ENCODE peak calls at places on chromosomes 6 and 20, in seven cellular contexts. T is heart left ventricle, X is bronchial epithelial cell, B is aorta, A is mesenchymal stem cell, O is heart right ventricle, I is stomach. F is an unnamed sample.

GRCh38 chr6:27679968-27680694 is 207.2 kb upstream of the ZNF184 start:
- DNase-seq in T (no peak), X (no peak), B (no peak), A (no peak), O (no peak), I (no peak), F (no peak)

GRCh38 chr6:73471686-73472290 is 10.3 kb downstream of the MTO1 start:
- DNase-seq in T (no peak), X (no peak), B (no peak), A (no peak), O (no peak), I (no peak), F (no peak)

GRCh38 chr6:35049885-35050284 is 91.3 kb downstream of the TCP11 start:
- DNase-seq in T (peak; percentile 69), X (no peak), B (peak; percentile 85), A (peak; percentile 90), O (peak; percentile 72), I (no peak), F (no peak)

GRCh38 chr20:61437280-61438206 is 185.5 kb downstream of the CDH4 start:
- DNase-seq in T (no peak), X (peak; percentile 41), B (no peak), A (peak; percentile 36), O (no peak), I (no peak), F (no peak)

GRCh38 chr6:150142304-150142656 is 564 bp upstream of the PPP1R14C start:
- DNase-seq in T (peak; percentile 25), X (peak; percentile 94), B (no peak), A (peak; percentile 5), O (no peak), I (no peak), F (peak; percentile 52)

GRCh38 chr20:3483784-3484183 is 13.0 kb downstream of the ATRN start:
- DNase-seq in T (no peak), X (no peak), B (no peak), A (no peak), O (no peak), I (no peak), F (no peak)

GRCh38 chr6:42279966-42280629 is 62.4 kb upstream of the MRPS10 start:
- DNase-seq in T (peak; percentile 59), X (peak; percentile 31), B (peak; percentile 63), A (no peak), O (peak; percentile 73), I (peak; percentile 33), F (no peak)

GRCh38 chr20:1375515-1375914 is 17.3 kb downstream of the FKBP1A start:
- DNase-seq in T (no peak), X (peak; percentile 23), B (no peak), A (peak; percentile 85), O (no peak), I (no peak), F (no peak)

GRCh38 chr20:3245156-3245555 is 6.2 kb upstream of the SLC4A11 start:
- DNase-seq in T (no peak), X (no peak), B (no peak), A (no peak), O (no peak), I (no peak), F (no peak)

GRCh38 chr6:148272084-148272483 is 70.6 kb upstream of the SASH1 start:
- DNase-seq in T (no peak), X (peak; percentile 32), B (no peak), A (peak; percentile 92), O (no peak), I (no peak), F (no peak)

GRCh38 chr6:160685762-160686450 is 16.1 kb upstream of the PLG start:
- DNase-seq in T (no peak), X (no peak), B (no peak), A (no peak), O (no peak), I (no peak), F (no peak)

GRCh38 chr6:43764767-43765166 is 5.2 kb upstream of the VEGFA start:
- DNase-seq in T (no peak), X (no peak), B (peak; percentile 36), A (no peak), O (no peak), I (no peak), F (no peak)

GRCh38 chr20:24891546-24892393 is 57.3 kb upstream of the CST7 start:
- DNase-seq in T (no peak), X (no peak), B (no peak), A (no peak), O (no peak), I (no peak), F (peak; percentile 22)

GRCh38 chr6:88532241-88532860 is 366.2 kb upstream of the CNR1 start:
- DNase-seq in T (no peak), X (no peak), B (no peak), A (no peak), O (no peak), I (no peak), F (no peak)

GRCh38 chr6:89242574-89243330 is 25.6 kb upstream of the GABRR1 start:
- DNase-seq in T (no peak), X (peak; percentile 52), B (no peak), A (peak; percentile 64), O (peak; percentile 11), I (no peak), F (no peak)

GRCh38 chr6:10962673-10963072 is 75.8 kb downstream of the SYCP2L start:
- DNase-seq in T (no peak), X (peak; percentile 73), B (no peak), A (peak; percentile 85), O (no peak), I (no peak), F (no peak)

GRCh38 chr20:38935967-38936407 is 9.8 kb downstream of the FAM83D start:
- DNase-seq in T (no peak), X (peak; percentile 78), B (no peak), A (peak; percentile 9), O (no peak), I (no peak), F (no peak)

GRCh38 chr20:13995086-13995665 is at the start of gene MACROD2:
- DNase-seq in T (peak; percentile 81), X (peak; percentile 85), B (peak; percentile 92), A (peak; percentile 76), O (peak; percentile 76), I (peak; percentile 98), F (peak; percentile 94)

GRCh38 chr6:16503919-16504554 is 257.2 kb downstream of the ATXN1 start:
- DNase-seq in T (no peak), X (no peak), B (no peak), A (no peak), O (no peak), I (no peak), F (no peak)

GRCh38 chr6:583639-584038 is 73.3 kb downstream of the HUS1B start:
- DNase-seq in T (no peak), X (no peak), B (no peak), A (no peak), O (no peak), I (no peak), F (no peak)

DNA sequence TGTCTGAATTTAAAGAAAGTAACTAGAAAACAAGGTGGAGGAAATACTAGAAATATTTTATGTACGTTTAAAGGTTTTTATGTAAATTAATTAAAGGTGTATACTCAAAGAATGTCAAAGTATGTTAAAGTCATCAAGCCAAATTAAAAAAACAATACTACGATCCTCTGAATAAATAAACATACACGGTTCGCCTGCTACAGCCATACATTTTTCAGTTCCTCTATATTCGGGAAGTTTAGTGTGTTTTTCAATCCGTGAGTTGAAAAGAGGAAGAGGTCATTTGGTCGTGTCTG is 626 bp downstream of the STX7 start:
- DNase-seq in T (no peak), X (no peak), B (no peak), A (no peak), O (no peak), I (no peak), F (no peak)
- H3K36me3 ChIP-seq in T (no peaks in the 10 kb centered on the region), X (peaks cover 2% of the 10 kb centered on the region), B (no peaks in the 10 kb centered on the region), A (peaks cover 9% of the 10 kb centered on the region), O (no peaks in the 10 kb centered on the region), I (peaks cover 4% of the 10 kb centered on the region), F (peaks cover 2% of the 10 kb centered on the region)

DNA sequence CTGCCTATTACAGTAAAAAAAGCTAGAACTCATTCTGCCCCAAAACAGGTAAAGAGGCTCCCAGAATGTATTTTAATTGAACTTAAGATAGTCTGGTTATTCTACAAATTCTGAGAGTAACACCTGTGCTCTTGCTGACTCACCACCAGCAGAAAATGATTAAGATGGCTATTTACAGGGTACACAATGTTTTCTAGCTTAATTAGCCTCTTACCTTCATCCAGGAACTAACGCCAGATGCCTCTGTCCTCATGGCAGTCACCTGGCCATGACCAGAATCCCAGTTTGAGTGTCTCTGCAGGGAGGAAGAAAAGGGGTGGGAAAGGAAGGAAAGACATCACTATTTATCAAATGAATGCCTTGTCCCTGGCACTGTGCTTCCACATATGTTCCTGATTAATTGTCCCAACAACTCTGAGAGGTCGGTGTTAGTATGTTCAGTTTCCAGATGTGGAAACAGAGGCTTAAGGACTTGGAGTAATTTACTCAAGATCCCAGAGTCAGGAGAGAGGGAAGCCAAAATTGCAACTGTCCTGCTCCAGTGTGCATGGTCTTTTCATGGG is 31.2 kb upstream of the PPP1R3G start:
- DNase-seq in T (no peak), X (no peak), B (no peak), A (no peak), O (no peak), I (no peak), F (no peak)
- H3K36me3 ChIP-seq in T (no peaks in the 10 kb centered on the region), X (no peaks in the 10 kb centered on the region), B (no peaks in the 10 kb centered on the region), A (no peaks in the 10 kb centered on the region), O (no peaks in the 10 kb centered on the region), I (no peaks in the 10 kb centered on the region), F (no peaks in the 10 kb centered on the region)

GRCh38 chr20:58832442-58832841 is 18.3 kb downstream of the GNAS-AS1 start:
- DNase-seq in T (no peak), X (no peak), B (no peak), A (peak; percentile 57), O (no peak), I (no peak), F (no peak)

GRCh38 chr20:58835231-58835630 is 15.5 kb downstream of the GNAS-AS1 start:
- DNase-seq in T (no peak), X (no peak), B (no peak), A (no peak), O (no peak), I (no peak), F (no peak)

GRCh38 chr20:58838174-58838573 is 12.5 kb downstream of the GNAS-AS1 start:
- DNase-seq in T (no peak), X (no peak), B (no peak), A (no peak), O (no peak), I (no peak), F (no peak)

GRCh38 chr20:58837717-58838116 is 13.0 kb downstream of the GNAS-AS1 start:
- DNase-seq in T (no peak), X (no peak), B (no peak), A (no peak), O (no peak), I (no peak), F (no peak)

DNA sequence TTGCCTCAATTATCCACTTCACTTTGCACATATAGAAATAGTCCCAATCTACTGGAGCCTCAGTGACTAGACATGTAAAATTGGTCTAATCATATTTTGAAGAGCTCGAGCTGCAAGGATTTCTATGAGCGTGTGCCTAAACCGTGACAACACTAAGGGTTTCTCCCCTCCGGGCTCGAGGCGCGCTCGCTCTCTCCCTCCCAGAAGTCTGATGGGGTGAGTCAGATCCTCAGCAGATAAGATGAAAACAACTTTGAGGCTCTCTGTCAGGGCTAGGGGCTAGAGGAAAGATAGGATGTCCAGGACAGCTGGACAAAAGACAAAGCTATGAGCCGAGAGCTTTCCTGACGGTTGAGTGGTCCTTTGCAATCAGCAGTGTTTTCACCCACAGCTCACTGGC is 16.8 kb downstream of the GNAS-AS1 start:
- DNase-seq in T (no peak), X (no peak), B (no peak), A (peak; percentile 13), O (no peak), I (no peak), F (no peak)
- H3K36me3 ChIP-seq in T (no peaks in the 10 kb centered on the region), X (no peaks in the 10 kb centered on the region), B (no peaks in the 10 kb centered on the region), A (peaks cover 7% of the 10 kb centered on the region), O (no peaks in the 10 kb centered on the region), I (no peaks in the 10 kb centered on the region), F (no peaks in the 10 kb centered on the region)

GRCh38 chr20:41406307-41406706 is 39.7 kb upstream of the EMILIN3 start:
- DNase-seq in T (no peak), X (no peak), B (no peak), A (no peak), O (no peak), I (no peak), F (no peak)
- H3K36me3 ChIP-seq in T (peaks cover 79% of the 10 kb centered on the region), X (peaks cover 25% of the 10 kb centered on the region), B (peaks cover 6% of the 10 kb centered on the region), A (peaks cover 60% of the 10 kb centered on the region), O (peaks cover 14% of the 10 kb centered on the region), I (peaks cover 87% of the 10 kb centered on the region), F (peaks cover 16% of the 10 kb centered on the region)

F was measured in lung.